ENCODE peak calls at places on chromosome 18, in eight cellular contexts. V is spleen; M is HT1080; I is Right ventricle myocardium superior; Q is NCI-H146; L is HEK293T; C is sciatic nerve; H is activated effector memory CD4-positive, alpha-beta T cell treated with anti-CD3 and anti-CD28 coated beads, Interleukin-2, amount 50 U/mL, for 16 hours. N is an unnamed sample.

GRCh38 chr18:33755918-33756590 is 178.0 kb downstream of the ASXL3 start:
- DNase-seq in Q (peak), H (no peak), I (no peak), L (peak), C (no peak), M (peak), V (no peak), N (no peak)

GRCh38 chr18:70415823-70416488 is 127.1 kb downstream of the SOCS6 start:
- DNase-seq in Q (no peak), H (no peak), C (no peak), I (no peak), V (no peak), L (no peak), M (no peak), N (no peak)

GRCh38 chr18:21629089-21629832 is 17.1 kb downstream of the SNRPD1 start:
- DNase-seq in Q (no peak), I (no peak), H (no peak), C (no peak), V (no peak), L (no peak), M (no peak), N (no peak)

GRCh38 chr18:53566622-53567021 is 657.8 kb downstream of the MBD2 start:
- DNase-seq in L (no peak), M (no peak), I (no peak), H (no peak), C (no peak), V (no peak), Q (peak), N (no peak)

GRCh38 chr18:28504100-28504499 is 327.2 kb upstream of the CDH2 start:
- DNase-seq in V (no peak), Q (no peak), I (no peak), M (no peak), H (no peak), C (no peak), L (no peak), N (no peak)

GRCh38 chr18:25661836-25662235 is 309.9 kb upstream of the ZNF521 start:
- DNase-seq in H (no peak), I (no peak), M (no peak), Q (no peak), V (no peak), C (no peak), L (no peak), N (no peak)

GRCh38 chr18:57273194-57273593 is 79.2 kb upstream of the ST8SIA3 start:
- DNase-seq in Q (no peak), V (no peak), M (no peak), H (no peak), C (no peak), L (no peak), I (no peak), N (peak)

GRCh38 chr18:21598726-21599584 is 1.5 kb downstream of the ESCO1 start:
- DNase-seq in C (no peak), H (no peak), Q (peak), V (peak), M (no peak), I (no peak), L (peak), N (peak)

GRCh38 chr18:8084160-8084559 is 517.0 kb downstream of the PTPRM start:
- DNase-seq in V (no peak), I (no peak), L (peak), C (no peak), M (peak), Q (peak), H (no peak), N (peak)

GRCh38 chr18:46755315-46756171 is 1.3 kb downstream of the ST8SIA5 start:
- DNase-seq in I (no peak), M (no peak), H (no peak), L (no peak), Q (peak), C (no peak), V (no peak), N (no peak)

GRCh38 chr18:58615150-58616132 is 13.4 kb downstream of the ALPK2 start:
- DNase-seq in I (no peak), M (peak), H (peak), C (no peak), V (no peak), L (no peak), Q (no peak), N (no peak)

GRCh38 chr18:62384610-62385097 is 59.5 kb downstream of the TNFRSF11A start:
- DNase-seq in M (no peak), Q (no peak), V (no peak), H (no peak), I (no peak), C (no peak), L (no peak), N (no peak)

GRCh38 chr18:39455300-39455699 is 1889.7 kb upstream of the CELF4 start:
- DNase-seq in L (no peak), V (no peak), I (no peak), M (peak), Q (no peak), H (no peak), C (no peak), N (no peak)

GRCh38 chr18:50886914-50887313 is 8.0 kb downstream of the ME2 start:
- DNase-seq in M (no peak), V (no peak), Q (no peak), L (no peak), H (no peak), I (no peak), C (no peak), N (no peak)

GRCh38 chr18:36464126-36464651 is 166.7 kb downstream of the FHOD3 start:
- DNase-seq in I (no peak), C (no peak), M (no peak), H (no peak), V (no peak), Q (no peak), L (no peak), N (peak)

GRCh38 chr18:23981369-23981768 is 33.2 kb upstream of the TTC39C start:
- DNase-seq in C (no peak), L (no peak), Q (peak), H (no peak), M (no peak), I (no peak), V (no peak), N (no peak)

GRCh38 chr18:10119991-10120390 is 206.2 kb downstream of the VAPA start:
- DNase-seq in H (no peak), C (no peak), Q (no peak), V (no peak), I (no peak), M (no peak), L (no peak), N (no peak)

GRCh38 chr18:24209558-24209957 is 70.7 kb downstream of the CABYR start:
- DNase-seq in I (no peak), V (no peak), Q (no peak), M (peak), C (no peak), L (no peak), H (no peak), N (no peak)

GRCh38 chr18:11775436-11775835 is 75.8 kb upstream of the CHMP1B start:
- DNase-seq in Q (no peak), H (no peak), M (no peak), I (no peak), C (no peak), V (no peak), L (no peak), N (no peak)

GRCh38 chr18:33871363-33872025 is 293.5 kb downstream of the ASXL3 start:
- DNase-seq in C (no peak), L (peak), Q (no peak), I (no peak), H (no peak), M (no peak), V (no peak), N (no peak)

N was measured in HuH-7.